ENCODE peak calls at places on chromosome 5, in nine cellular contexts. X is BJ, K is PC-3, E is cardiac fibroblast, U is fibroblast of mammary gland, D is foreskin fibroblast, P is kidney, G is Calu3, Y is Panc1. W is an unnamed sample.

GRCh38 chr5:140182075-140182709 is 7.2 kb downstream of the CYSTM1 start:
- DNase-seq in X (no peak), K (peak; percentile 54), E (peak; percentile 63), U (peak; percentile 75), D (peak; percentile 73), P (no peak), G (no peak), Y (no peak), W (no peak)

GRCh38 chr5:136012041-136012804 is 16.6 kb upstream of the TGFBI start:
- DNase-seq in X (no peak), K (peak; percentile 53), E (peak; percentile 83), U (peak; percentile 49), D (peak; percentile 64), P (no peak), G (no peak), Y (no peak), W (no peak)

GRCh38 chr5:14254686-14255085 is 111.5 kb downstream of the TRIO start:
- DNase-seq in X (no peak), K (no peak), E (no peak), U (no peak), D (no peak), P (no peak), G (no peak), Y (no peak), W (no peak)

GRCh38 chr5:3309538-3309937 is 286.1 kb upstream of the IRX1 start:
- DNase-seq in X (no peak), K (no peak), E (no peak), U (no peak), D (no peak), P (no peak), G (no peak), Y (no peak), W (no peak)

GRCh38 chr5:157469073-157469472 is 9.1 kb downstream of the NIPAL4 start:
- DNase-seq in X (no peak), K (no peak), E (no peak), U (no peak), D (no peak), P (no peak), G (no peak), Y (no peak), W (no peak)

GRCh38 chr5:74995931-74996330 is 56.4 kb downstream of the GCNT4 start:
- DNase-seq in X (no peak), K (no peak), E (no peak), U (no peak), D (no peak), P (no peak), G (no peak), Y (no peak), W (no peak)

GRCh38 chr5:5105531-5105930 is 34.6 kb upstream of the ADAMTS16 start:
- DNase-seq in X (no peak), K (peak; percentile 82), E (no peak), U (peak; percentile 2), D (no peak), P (no peak), G (no peak), Y (peak; percentile 17), W (no peak)

GRCh38 chr5:4511996-4512656 is 628.0 kb upstream of the ADAMTS16 start:
- DNase-seq in X (no peak), K (peak; percentile 49), E (peak; percentile 1), U (peak; percentile 3), D (no peak), P (peak; percentile 88), G (no peak), Y (no peak), W (peak; percentile 56)

GRCh38 chr5:36228505-36228904 is 13.2 kb downstream of the NADK2 start:
- DNase-seq in X (no peak), K (no peak), E (no peak), U (no peak), D (no peak), P (no peak), G (no peak), Y (no peak), W (no peak)

GRCh38 chr5:83151821-83152220 is 74.5 kb downstream of the XRCC4 start:
- DNase-seq in X (no peak), K (peak; percentile 13), E (peak; percentile 45), U (peak; percentile 5), D (peak; percentile 29), P (no peak), G (no peak), Y (no peak), W (no peak)

GRCh38 chr5:109901628-109901981 is 211.9 kb downstream of the MAN2A1 start:
- DNase-seq in X (no peak), K (peak; percentile 93), E (no peak), U (no peak), D (no peak), P (no peak), G (no peak), Y (no peak), W (no peak)

GRCh38 chr5:148090780-148091221 is 27.0 kb downstream of the SPINK5 start:
- DNase-seq in X (no peak), K (peak; percentile 88), E (no peak), U (no peak), D (no peak), P (no peak), G (peak; percentile 12), Y (no peak), W (no peak)

GRCh38 chr5:51378778-51379652 is 4.2 kb upstream of the ISL1 start:
- DNase-seq in X (no peak), K (peak; percentile 41), E (no peak), U (no peak), D (peak; percentile 73), P (no peak), G (peak; percentile 36), Y (no peak), W (no peak)

GRCh38 chr5:15598294-15598902 is 98.4 kb downstream of the FBXL7 start:
- DNase-seq in X (no peak), K (peak; percentile 23), E (peak; percentile 39), U (peak; percentile 27), D (peak; percentile 25), P (no peak), G (peak; percentile 4), Y (peak; percentile 4), W (peak; percentile 14)
- TF ChIP-seq CTCF in X (peak; percentile 55), K (peak; percentile 58), E (peak; percentile 70), U (peak; percentile 70), D (peak; percentile 47), P (peak; percentile 36), G (no peak), Y (peak; percentile 61), W (peak; percentile 64)

GRCh38 chr5:179345179-179345428 is 157 bp downstream of the ADAMTS2 start:
- DNase-seq in X (no peak), K (no peak), E (no peak), U (no peak), D (no peak), P (no peak), G (no peak), Y (no peak), W (no peak)

GRCh38 chr5:179342577-179342976 is 2.7 kb downstream of the ADAMTS2 start:
- DNase-seq in X (no peak), K (no peak), E (peak; percentile 68), U (peak; percentile 79), D (peak; percentile 91), P (peak; percentile 79), G (no peak), Y (no peak), W (peak; percentile 25)

GRCh38 chr5:179344301-179345178 is 721 bp downstream of the ADAMTS2 start:
- DNase-seq in X (no peak), K (no peak), E (peak; percentile 31), U (peak; percentile 31), D (peak; percentile 67), P (peak; percentile 80), G (no peak), Y (no peak), W (peak; percentile 27)

GRCh38 chr5:179343021-179343781 is 2.1 kb downstream of the ADAMTS2 start:
- DNase-seq in X (no peak), K (no peak), E (peak; percentile 13), U (no peak), D (peak; percentile 46), P (peak; percentile 37), G (no peak), Y (no peak), W (no peak)

GRCh38 chr5:179343902-179344300 is 1.4 kb downstream of the ADAMTS2 start:
- DNase-seq in X (no peak), K (no peak), E (peak; percentile 59), U (peak; percentile 58), D (peak; percentile 88), P (peak; percentile 80), G (no peak), Y (no peak), W (peak; percentile 55)
- TF ChIP-seq CTCF in X (peak; percentile 80), K (no peak), E (peak; percentile 69), U (peak; percentile 44), D (peak; percentile 58), P (no peak), G (no peak), Y (no peak), W (peak; percentile 65)

GRCh38 chr5:137220523-137220927 is 278.6 kb downstream of the SPOCK1 start:
- DNase-seq in X (peak; percentile 54), K (peak; percentile 93), E (peak; percentile 95), U (peak; percentile 93), D (peak; percentile 84), P (no peak), G (peak; percentile 71), Y (peak; percentile 96), W (no peak)
- TF ChIP-seq CTCF in X (peak; percentile 65), K (peak; percentile 76), E (peak; percentile 65), U (peak; percentile 72), D (peak; percentile 61), P (peak; percentile 31), G (peak; percentile 56), Y (peak; percentile 67), W (peak; percentile 64)

GRCh38 chr5:150299571-150300327 is 3.0 kb downstream of the ARSI start:
- DNase-seq in X (no peak), K (no peak), E (no peak), U (peak; percentile 78), D (no peak), P (no peak), G (no peak), Y (no peak), W (no peak)

GRCh38 chr5:150301170-150301505 is 1.6 kb downstream of the ARSI start:
- DNase-seq in X (no peak), K (no peak), E (no peak), U (peak; percentile 42), D (no peak), P (no peak), G (no peak), Y (no peak), W (no peak)

GRCh38 chr5:150301901-150302300 is 804 bp downstream of the ARSI start:
- DNase-seq in X (no peak), K (no peak), E (no peak), U (no peak), D (no peak), P (no peak), G (no peak), Y (no peak), W (no peak)

GRCh38 chr5:150298701-150299451 is 3.8 kb downstream of the ARSI start:
- DNase-seq in X (peak; percentile 98), K (peak; percentile 72), E (peak; percentile 93), U (peak; percentile 100), D (peak; percentile 93), P (no peak), G (no peak), Y (no peak), W (no peak)

DNA sequence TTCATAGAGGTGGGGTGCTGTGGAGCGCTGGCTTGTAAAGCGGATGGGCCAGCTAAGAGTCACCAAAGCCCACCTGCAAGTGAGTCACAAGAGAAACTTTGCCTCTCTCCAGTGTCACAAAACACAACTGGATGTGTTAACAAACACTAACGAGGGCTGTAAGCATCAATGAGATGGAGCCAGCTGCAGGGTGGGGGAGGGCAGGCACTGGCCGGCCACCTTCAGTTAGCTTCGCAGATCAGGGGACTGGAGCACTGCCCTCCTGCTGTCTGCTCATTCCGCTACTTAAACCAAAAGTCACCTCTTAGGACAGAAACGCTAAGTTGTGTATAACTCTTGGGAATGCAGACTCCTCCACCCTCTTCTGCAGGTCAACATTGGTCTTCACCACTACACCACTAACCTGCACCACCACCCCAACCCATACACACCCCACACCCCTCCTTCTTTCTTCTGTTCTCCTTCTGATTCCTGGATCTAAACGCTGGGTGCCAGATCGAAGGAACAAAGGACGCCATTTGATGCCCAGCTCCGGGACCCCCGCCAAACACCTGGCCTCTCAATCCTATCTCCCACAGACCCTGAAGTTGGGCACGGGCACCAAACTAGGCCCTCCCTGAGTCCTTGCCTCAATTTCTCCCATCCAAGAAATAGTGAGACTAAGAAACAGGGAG is 2.1 kb downstream of the ARSI start:
- DNase-seq in X (no peak), K (no peak), E (no peak), U (no peak), D (no peak), P (no peak), G (no peak), Y (no peak), W (no peak)
- TF ChIP-seq CTCF in X (no peak), K (no peak), E (no peak), U (no peak), D (no peak), P (no peak), G (no peak), Y (no peak), W (no peak)

W was measured in neural crest cell.